ENCODE peak calls at places on chromosomes 16 and 17, in four cellular contexts. J is stimulated activated CD8-positive, alpha-beta memory T cell treated with anti-CD3 and anti-CD28 coated beads, Interleukin-4, amount 100 ng/mL, for 24 hours; Q is activated T-cell treated with anti-CD3 and anti-CD28 coated beads for 1 hour; T is B cell. U is an unnamed sample.

GRCh38 chr16:68037820-68038597 is 14.9 kb downstream of the DUS2 start:
- DNase-seq in Q (no peak), J (no peak), T (peak), U (peak)

GRCh38 chr17:33521784-33522183 is 228.7 kb upstream of the ASIC2 start:
- DNase-seq in Q (no peak), T (no peak), J (no peak), U (no peak)

GRCh38 chr17:16374129-16374528 is 6.8 kb upstream of the UBB start:
- DNase-seq in T (no peak), J (no peak), Q (no peak), U (no peak)

GRCh38 chr17:71337903-71338302 is 782.9 kb upstream of the SOX9 start:
- DNase-seq in T (no peak), Q (no peak), J (no peak), U (no peak)

GRCh38 chr17:42106009-42106408 is 6.5 kb downstream of the DHX58 start:
- DNase-seq in J (no peak), T (no peak), Q (no peak), U (no peak)

GRCh38 chr16:46970089-46970488 is 3.4 kb downstream of the DNAJA2 start:
- DNase-seq in J (no peak), T (no peak), Q (no peak), U (no peak)

GRCh38 chr17:55238931-55239297 is 25.8 kb upstream of the HLF start:
- DNase-seq in Q (no peak), T (no peak), J (no peak), U (no peak)

GRCh38 chr16:56911771-56912541 is 20.0 kb upstream of the HERPUD1 start:
- DNase-seq in T (peak), Q (no peak), J (no peak), U (peak)

GRCh38 chr16:53695070-53695469 is 8.6 kb downstream of the RPGRIP1L start:
- DNase-seq in T (no peak), J (no peak), Q (no peak), U (no peak)

GRCh38 chr17:7589891-7590611 is at the start of gene SOX15:
- DNase-seq in T (no peak), Q (no peak), J (no peak), U (no peak)

GRCh38 chr17:1604831-1605528 is 23.7 kb downstream of the SLC43A2 start:
- DNase-seq in Q (no peak), J (no peak), T (no peak), U (no peak)

GRCh38 chr17:45029096-45029495 is 22.3 kb downstream of the DCAKD start:
- DNase-seq in J (no peak), Q (no peak), T (no peak), U (no peak)

GRCh38 chr16:29126621-29127020 is 141.8 kb downstream of the LAT start:
- DNase-seq in Q (no peak), J (no peak), T (no peak), U (no peak)

U was measured in GM10248.